ENCODE peak calls at places on chromosome 5, in eight cellular contexts. H is H1, C is HepG2, P is SK-N-SH, L is GM23338, I is K562, E is endothelial cell of umbilical vein, T is GM12878. J is an unnamed sample.

GRCh38 chr5:143870871-143871632 is 59.1 kb downstream of the HMHB1 start:
- DNase-seq in H (no peak), C (no peak), P (no peak), L (peak), I (no peak), E (no peak), T (no peak), J (no peak)

GRCh38 chr5:158670199-158670598 is 429.5 kb downstream of the EBF1 start:
- DNase-seq in H (no peak), C (no peak), P (no peak), L (no peak), I (no peak), E (no peak), T (no peak), J (no peak)

GRCh38 chr5:154793599-154794524 is 38.7 kb downstream of the LARP1 start:
- DNase-seq in H (no peak), C (no peak), P (no peak), L (no peak), I (no peak), E (peak), T (no peak), J (no peak)

GRCh38 chr5:107476783-107477182 is 194.0 kb downstream of the EFNA5 start:
- DNase-seq in H (no peak), C (no peak), P (no peak), L (peak), I (no peak), E (peak), T (peak), J (no peak)

GRCh38 chr5:95043234-95043633 is 241.7 kb downstream of the MCTP1 start:
- DNase-seq in H (no peak), C (no peak), P (no peak), L (peak), I (peak), E (peak), T (no peak), J (no peak)

GRCh38 chr5:140310434-140310833 is 7.5 kb upstream of the PFDN1 start:
- DNase-seq in H (no peak), C (no peak), P (no peak), L (no peak), I (no peak), E (no peak), T (no peak), J (no peak)

GRCh38 chr5:43063731-43064171 is 23.6 kb upstream of the ANXA2R start:
- DNase-seq in H (no peak), C (no peak), P (no peak), L (peak), I (peak), E (peak), T (no peak), J (no peak)

GRCh38 chr5:3886521-3887461 is 291.2 kb downstream of the IRX1 start:
- DNase-seq in H (no peak), C (no peak), P (no peak), L (no peak), I (no peak), E (no peak), T (no peak), J (no peak)

GRCh38 chr5:145587308-145588071 is 247.7 kb downstream of the PRELID2 start:
- DNase-seq in H (no peak), C (peak), P (no peak), L (no peak), I (peak), E (peak), T (no peak), J (peak)

GRCh38 chr5:112420111-112420864 is 1.2 kb upstream of the EPB41L4A start:
- DNase-seq in H (peak), C (peak), P (peak), L (peak), I (peak), E (peak), T (peak), J (peak)

GRCh38 chr5:169946743-169947142 is 33.6 kb downstream of the INSYN2B start:
- DNase-seq in H (no peak), C (no peak), P (no peak), L (no peak), I (no peak), E (no peak), T (no peak), J (no peak)

GRCh38 chr5:60148356-60148755 is 254.8 kb upstream of the PDE4D start:
- DNase-seq in H (no peak), C (no peak), P (no peak), L (no peak), I (no peak), E (no peak), T (no peak), J (no peak)

GRCh38 chr5:38263983-38264382 is 5.6 kb downstream of the EGFLAM start:
- DNase-seq in H (no peak), C (peak), P (no peak), L (no peak), I (no peak), E (no peak), T (no peak), J (no peak)

GRCh38 chr5:143086851-143087637 is 316.4 kb downstream of the NR3C1 start:
- DNase-seq in H (no peak), C (peak), P (no peak), L (peak), I (no peak), E (no peak), T (no peak), J (no peak)

GRCh38 chr5:168260353-168261211 is 30.9 kb upstream of the WWC1 start:
- DNase-seq in H (no peak), C (no peak), P (no peak), L (no peak), I (no peak), E (no peak), T (no peak), J (no peak)

GRCh38 chr5:93790401-93790800 is 49.0 kb upstream of the POU5F2 start:
- DNase-seq in H (no peak), C (no peak), P (no peak), L (no peak), I (no peak), E (no peak), T (no peak), J (no peak)

GRCh38 chr5:156109317-156110023 is 217.5 kb upstream of the SGCD start:
- DNase-seq in H (no peak), C (no peak), P (no peak), L (no peak), I (no peak), E (no peak), T (no peak), J (no peak)

GRCh38 chr5:97181856-97182545 is 1.0 kb downstream of the RIOK2 start:
- DNase-seq in H (no peak), C (no peak), P (no peak), L (no peak), I (peak), E (peak), T (no peak), J (no peak)

GRCh38 chr5:116542619-116543018 is 32.0 kb downstream of the SEMA6A start:
- DNase-seq in H (no peak), C (no peak), P (no peak), L (no peak), I (no peak), E (no peak), T (no peak), J (no peak)

GRCh38 chr5:131262953-131263541 is 806 bp upstream of the CDC42SE2 start:
- DNase-seq in H (no peak), C (no peak), P (peak), L (peak), I (peak), E (peak), T (no peak), J (no peak)

GRCh38 chr5:140295414-140295813 is 7.5 kb downstream of the PFDN1 start:
- DNase-seq in H (no peak), C (peak), P (no peak), L (no peak), I (peak), E (peak), T (no peak), J (no peak)

GRCh38 chr5:76804266-76804665 is 14.6 kb upstream of the F2RL1 start:
- DNase-seq in H (no peak), C (peak), P (no peak), L (no peak), I (no peak), E (no peak), T (no peak), J (peak)

DNA sequence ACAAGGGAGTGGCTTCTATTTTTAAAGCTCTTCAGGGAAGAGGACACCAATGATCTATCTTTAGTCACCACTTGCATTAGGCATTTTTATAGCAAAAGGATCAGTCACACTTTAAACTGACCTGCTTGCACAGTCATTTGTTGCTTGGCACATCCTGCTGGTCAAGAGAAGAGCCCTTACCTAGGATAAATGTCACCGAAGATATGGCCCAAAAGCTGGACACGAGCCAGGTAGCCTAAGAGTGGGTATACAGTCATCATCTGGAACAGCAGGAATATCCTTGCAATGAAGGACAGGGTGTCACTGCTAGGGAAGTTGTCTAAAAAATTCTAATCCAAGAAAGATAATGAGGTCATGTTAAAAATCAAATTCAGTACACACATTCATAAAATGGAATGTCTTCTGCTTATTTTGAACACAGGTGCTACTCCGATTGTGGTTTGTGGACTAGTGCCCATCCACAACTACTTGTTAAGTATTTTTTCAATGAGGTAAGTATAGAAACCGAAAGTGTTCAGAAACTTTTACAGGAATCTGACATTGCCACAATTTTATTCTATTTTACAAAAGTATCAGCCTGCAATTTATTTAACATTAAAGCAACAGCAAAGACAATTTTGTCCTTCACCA is 78.4 kb downstream of the SLC38A9 start:
- DNase-seq in H (no peak), C (no peak), P (no peak), L (no peak), I (no peak), E (no peak), T (no peak), J (peak)
- TF ChIP-seq POLR2AphosphoS5 in H (no peak), C (no peak), P (no peak), L (no peak), I (no peak), E (no peak), T (no peak), J (no peak)

GRCh38 chr5:162703914-162704313 is 636.3 kb downstream of the GABRG2 start:
- DNase-seq in H (no peak), C (no peak), P (no peak), L (peak), I (no peak), E (no peak), T (no peak), J (no peak)
- TF ChIP-seq CTCF in H (no peak), C (no peak), P (no peak), L (no peak), I (no peak), E (no peak), T (no peak), J (no peak)

DNA sequence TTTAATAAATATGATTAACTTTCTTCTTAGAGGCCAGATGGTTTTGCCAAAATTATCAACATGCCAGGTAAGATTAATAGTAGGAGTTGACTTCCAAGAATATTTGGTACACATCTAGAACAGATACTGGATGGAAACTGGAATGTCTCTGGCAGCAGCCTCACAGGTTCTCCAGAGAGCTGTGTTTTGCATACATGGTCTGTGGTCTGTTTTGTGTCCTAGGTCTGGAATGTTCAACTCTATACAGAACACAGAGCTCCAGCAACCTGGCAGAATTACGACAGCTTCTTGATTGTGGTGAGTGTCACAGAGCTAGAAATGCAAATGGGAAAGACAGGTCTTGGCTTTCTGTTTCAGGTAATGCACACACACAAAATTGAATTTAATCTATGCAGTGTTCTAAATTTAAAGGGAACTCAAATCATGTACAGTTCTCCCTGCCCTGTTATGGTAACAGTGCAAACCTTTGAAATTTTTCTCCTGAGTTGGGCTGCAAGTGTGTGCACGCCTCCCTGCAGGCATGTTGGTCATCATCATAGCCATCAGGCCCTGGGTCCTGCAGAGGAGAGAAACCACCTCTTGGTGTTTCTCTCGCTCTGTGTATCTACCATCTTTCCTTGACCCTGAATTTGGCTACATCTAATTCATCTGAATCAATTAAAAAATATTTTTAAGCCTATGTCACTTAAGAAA is 58.3 kb downstream of the PIK3R1 start:
- DNase-seq in H (no peak), C (no peak), P (no peak), L (no peak), I (no peak), E (no peak), T (no peak), J (no peak)
- H2AFZ ChIP-seq in H (no peak), C (no peak), P (no peak), L (no peak), I (no peak), E (no peak), T (no peak), J (no peak)

DNA sequence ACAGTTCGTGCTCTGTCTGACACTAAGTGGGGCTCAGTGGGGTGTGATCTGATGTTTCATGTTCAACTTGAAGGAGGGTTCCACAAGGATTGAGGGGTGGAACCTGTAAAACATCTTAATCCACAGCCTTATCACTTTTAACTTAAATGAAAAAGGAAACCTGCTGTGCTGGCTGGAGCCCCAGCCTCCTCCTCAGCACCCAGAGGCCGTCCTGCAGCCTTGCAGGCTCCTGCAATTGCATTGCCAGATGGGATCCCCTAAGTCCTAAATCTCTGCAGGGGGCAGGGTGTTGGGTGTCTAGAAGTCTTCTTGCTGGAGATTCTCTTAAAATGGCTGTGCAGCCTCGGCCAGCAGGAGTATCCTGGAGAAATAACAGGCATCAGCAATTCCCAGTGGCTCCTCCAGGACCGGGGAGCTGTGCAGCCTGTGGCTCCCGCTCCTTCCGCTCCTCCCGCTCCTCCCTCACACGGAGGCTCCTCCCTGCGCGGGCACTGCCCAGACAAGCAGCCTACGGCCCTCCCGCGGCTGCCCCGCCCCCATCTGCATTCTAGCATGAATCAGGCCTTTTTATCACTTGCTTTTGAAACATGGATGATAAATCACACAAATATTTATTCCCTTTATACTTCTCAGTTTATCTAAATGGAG is 131.0 kb downstream of the ADAMTS16 start:
- DNase-seq in H (peak), C (peak), P (peak), L (peak), I (peak), E (peak), T (no peak), J (peak)
- TF ChIP-seq POLR2AphosphoS5 in H (no peak), C (no peak), P (no peak), L (no peak), I (no peak), E (no peak), T (no peak), J (peak)

GRCh38 chr5:73780297-73781080 is 154.5 kb downstream of the ARHGEF28 start:
- DNase-seq in H (no peak), C (no peak), P (no peak), L (no peak), I (peak), E (no peak), T (no peak), J (no peak)
- TF ChIP-seq CTCF in H (no peak), C (no peak), P (no peak), L (peak), I (peak), E (no peak), T (no peak), J (no peak)

DNA sequence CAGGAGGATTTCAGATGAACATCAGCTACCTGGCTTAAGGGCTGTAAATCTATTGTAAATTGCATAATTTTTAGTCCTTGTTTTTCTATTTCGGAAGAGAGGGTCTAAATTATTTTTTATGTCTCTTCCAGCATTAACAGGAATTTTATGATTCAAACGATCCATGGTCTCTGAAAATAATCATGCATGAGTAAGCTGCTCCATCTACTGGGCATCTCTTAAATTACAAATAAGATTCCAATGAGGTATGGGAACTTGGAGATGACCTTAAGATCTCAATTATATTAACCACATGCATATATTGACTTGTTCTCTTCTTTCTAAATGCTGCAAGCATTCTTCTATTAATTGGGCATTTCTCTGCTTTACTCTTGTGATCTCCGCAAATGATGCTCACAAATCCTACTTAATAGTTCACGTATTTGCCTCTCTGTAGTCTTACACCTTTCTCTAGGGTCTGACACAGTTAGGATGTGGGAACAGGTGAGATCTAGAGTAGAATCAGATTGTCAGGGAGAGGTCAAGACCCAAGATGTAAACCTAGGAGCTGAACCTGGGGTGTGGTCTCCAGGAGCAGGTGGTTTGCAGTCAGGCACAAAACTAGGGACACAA is 86.9 kb downstream of the NUDT12 start:
- DNase-seq in H (no peak), C (peak), P (peak), L (peak), I (peak), E (peak), T (no peak), J (peak)
- H2AFZ ChIP-seq in H (no peak), C (no peak), P (peak), L (no peak), I (no peak), E (no peak), T (no peak), J (peak)

GRCh38 chr5:80935811-80936385 is 24.3 kb upstream of the RASGRF2 start:
- DNase-seq in H (no peak), C (peak), P (no peak), L (peak), I (peak), E (peak), T (no peak), J (no peak)
- TF ChIP-seq POLR2AphosphoS5 in H (no peak), C (no peak), P (no peak), L (no peak), I (no peak), E (no peak), T (no peak), J (no peak)

DNA sequence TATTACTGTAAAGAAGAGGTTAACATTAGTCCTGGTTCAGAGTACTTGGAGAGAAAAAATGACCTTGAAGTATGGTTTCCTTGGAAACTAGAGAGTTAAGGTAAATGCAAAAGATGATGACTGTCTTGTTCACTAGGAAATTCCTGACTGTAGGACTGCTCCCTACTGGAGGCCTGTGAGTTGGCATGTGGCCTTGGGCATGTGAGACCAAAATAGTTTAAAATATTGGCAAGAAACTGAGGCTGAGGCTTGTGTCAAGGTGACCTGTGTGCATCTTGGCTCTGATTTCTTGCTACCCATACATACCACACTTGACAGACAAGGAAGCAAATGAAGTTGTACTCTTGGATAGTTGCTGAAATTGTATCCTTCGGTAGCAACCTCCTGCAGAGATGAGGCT is 96.5 kb downstream of the TARS1 start:
- DNase-seq in H (no peak), C (no peak), P (no peak), L (no peak), I (no peak), E (no peak), T (no peak), J (no peak)
- TF ChIP-seq CTCF in H (peak), C (no peak), P (no peak), L (peak), I (no peak), E (no peak), T (no peak), J (no peak)

DNA sequence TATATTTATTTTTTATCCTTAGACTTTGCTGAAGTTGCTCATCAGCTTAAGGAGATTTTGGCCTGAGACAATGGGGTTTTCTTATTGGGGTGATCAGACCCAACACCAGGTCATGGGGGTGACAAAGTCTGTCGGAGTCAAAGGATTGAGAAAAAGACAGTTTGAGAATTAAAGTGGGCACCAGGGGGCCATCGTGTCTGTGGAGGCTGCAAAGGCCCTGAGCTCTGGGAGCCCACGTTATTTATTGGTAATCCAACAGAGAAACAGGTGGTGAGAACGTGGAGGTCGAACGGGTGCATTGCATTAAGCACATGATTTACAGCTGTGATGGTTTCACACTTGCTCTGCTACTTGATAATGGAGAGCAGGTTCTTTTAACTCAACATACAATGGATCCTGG is 102.5 kb upstream of the CDH10 start:
- DNase-seq in H (no peak), C (no peak), P (no peak), L (no peak), I (no peak), E (no peak), T (no peak), J (no peak)
- H2AFZ ChIP-seq in H (no peak), C (no peak), P (no peak), L (no peak), I (no peak), E (no peak), T (no peak), J (no peak)

DNA sequence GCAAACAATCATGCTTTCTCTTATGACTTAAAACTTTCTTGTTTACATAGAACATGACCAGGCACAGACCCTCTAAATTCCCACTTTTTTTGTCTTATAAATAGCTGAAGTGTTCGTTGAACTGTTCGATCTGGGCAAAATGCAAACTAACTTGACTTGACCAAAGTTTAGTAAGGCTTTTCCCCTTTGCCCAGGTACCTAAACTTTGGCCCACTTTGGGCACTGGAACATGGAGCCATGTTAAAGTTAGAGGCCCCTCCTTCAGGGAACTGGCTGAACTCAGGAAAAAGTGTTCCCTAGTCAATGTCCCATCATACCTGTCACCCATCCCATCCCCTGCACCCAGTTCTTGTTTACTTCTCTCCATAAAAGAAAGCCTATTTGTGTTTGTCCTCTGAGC is 9.4 kb upstream of the AMACR start:
- DNase-seq in H (no peak), C (no peak), P (no peak), L (no peak), I (no peak), E (no peak), T (no peak), J (no peak)
- TF ChIP-seq POLR2AphosphoS5 in H (no peak), C (no peak), P (no peak), L (no peak), I (no peak), E (no peak), T (no peak), J (no peak)